ENCODE peak calls at places on chromosomes 2 and 18, in eight cellular contexts. U, V, P, O, K, L, E and B are unnamed samples.

GRCh38 chr2:159265171-159265576 is 21.3 kb downstream of the WDSUB1 start:
- DNase-seq in U (peak), V (no peak), P (peak), O (no peak), K (no peak), L (no peak), E (no peak), B (no peak)

GRCh38 chr2:10675126-10675525 is 14.6 kb downstream of the NOL10 start:
- DNase-seq in U (no peak), V (no peak), P (no peak), O (no peak), K (no peak), L (no peak), E (no peak), B (no peak)

GRCh38 chr18:35495821-35496368 is 1.9 kb downstream of the INO80C start:
- DNase-seq in U (no peak), V (no peak), P (no peak), O (no peak), K (no peak), L (no peak), E (no peak), B (no peak)

GRCh38 chr2:86280191-86280667 is 57.2 kb downstream of the REEP1 start:
- DNase-seq in U (no peak), V (no peak), P (no peak), O (no peak), K (no peak), L (no peak), E (no peak), B (peak)

GRCh38 chr2:229339613-229340012 is 68.5 kb upstream of the PID1 start:
- DNase-seq in U (no peak), V (no peak), P (no peak), O (no peak), K (no peak), L (no peak), E (no peak), B (no peak)

GRCh38 chr2:112216158-112216557 is 38.7 kb downstream of the ZC3H8 start:
- DNase-seq in U (peak), V (no peak), P (peak), O (peak), K (no peak), L (peak), E (no peak), B (no peak)

GRCh38 chr2:240207661-240208060 is 67.2 kb upstream of the OTOS start:
- DNase-seq in U (no peak), V (no peak), P (no peak), O (no peak), K (no peak), L (no peak), E (no peak), B (peak)

GRCh38 chr2:234678721-234679120 is 181.8 kb upstream of the ARL4C start:
- DNase-seq in U (no peak), V (no peak), P (no peak), O (peak), K (no peak), L (no peak), E (no peak), B (no peak)

GRCh38 chr2:98903767-98904485 is 32.1 kb downstream of the CRACDL start:
- DNase-seq in U (peak), V (no peak), P (peak), O (no peak), K (peak), L (no peak), E (no peak), B (peak)

GRCh38 chr2:239610457-239611221 is 209.8 kb upstream of the HDAC4 start:
- DNase-seq in U (no peak), V (no peak), P (no peak), O (no peak), K (peak), L (no peak), E (no peak), B (peak)

GRCh38 chr2:27032495-27033252 is at the start of gene TMEM214:
- DNase-seq in U (peak), V (peak), P (peak), O (peak), K (peak), L (peak), E (peak), B (peak)

GRCh38 chr2:101967826-101968498 is 23.8 kb upstream of the IL1R2 start:
- DNase-seq in U (no peak), V (no peak), P (no peak), O (no peak), K (no peak), L (no peak), E (no peak), B (no peak)

GRCh38 chr2:40244251-40245010 is 207.5 kb downstream of the SLC8A1 start:
- DNase-seq in U (peak), V (no peak), P (peak), O (peak), K (no peak), L (peak), E (no peak), B (no peak)

GRCh38 chr18:53991805-53992204 is 232.7 kb downstream of the MBD2 start:
- DNase-seq in U (no peak), V (no peak), P (no peak), O (no peak), K (no peak), L (no peak), E (no peak), B (no peak)

GRCh38 chr18:78849046-78849445 is 130.6 kb upstream of the SALL3 start:
- DNase-seq in U (no peak), V (no peak), P (no peak), O (no peak), K (no peak), L (no peak), E (no peak), B (no peak)

GRCh38 chr2:137969418-137969765 is 5.1 kb downstream of the HNMT start:
- DNase-seq in U (no peak), V (no peak), P (no peak), O (no peak), K (no peak), L (peak), E (no peak), B (no peak)

GRCh38 chr2:128260239-128261138 is 58.2 kb downstream of the HS6ST1 start:
- DNase-seq in U (peak), V (no peak), P (peak), O (no peak), K (peak), L (no peak), E (no peak), B (peak)

GRCh38 chr2:29242621-29243375 is 127.6 kb downstream of the CLIP4 start:
- DNase-seq in U (no peak), V (no peak), P (no peak), O (no peak), K (peak), L (no peak), E (no peak), B (peak)

GRCh38 chr2:216752855-216753505 is 57.6 kb upstream of the IGFBP5 start:
- DNase-seq in U (no peak), V (no peak), P (no peak), O (no peak), K (no peak), L (no peak), E (no peak), B (peak)

GRCh38 chr2:46836295-46837111 is 79.1 kb downstream of the MCFD2 start:
- DNase-seq in U (no peak), V (no peak), P (no peak), O (no peak), K (peak), L (no peak), E (no peak), B (peak)

GRCh38 chr2:18885457-18885856 is 296.1 kb upstream of the NT5C1B start:
- DNase-seq in U (no peak), V (no peak), P (no peak), O (no peak), K (no peak), L (no peak), E (no peak), B (no peak)

GRCh38 chr18:6561029-6561861 is 146.5 kb upstream of the L3MBTL4 start:
- DNase-seq in U (peak), V (no peak), P (no peak), O (peak), K (no peak), L (no peak), E (no peak), B (no peak)

GRCh38 chr18:24014062-24014985 is at the start of gene TTC39C:
- DNase-seq in U (peak), V (peak), P (peak), O (peak), K (peak), L (peak), E (no peak), B (peak)

GRCh38 chr2:76316691-76317090 is 606.0 kb upstream of the GCFC2 start:
- DNase-seq in U (no peak), V (no peak), P (no peak), O (no peak), K (no peak), L (peak), E (no peak), B (no peak)

GRCh38 chr2:96831679-96832078 is 12.1 kb downstream of the ANKRD23 start:
- DNase-seq in U (peak), V (no peak), P (peak), O (no peak), K (no peak), L (no peak), E (no peak), B (no peak)

GRCh38 chr2:239630618-239631286 is 229.9 kb upstream of the HDAC4 start:
- DNase-seq in U (peak), V (no peak), P (no peak), O (no peak), K (no peak), L (no peak), E (no peak), B (no peak)